ENCODE peak calls at places on chromosomes 5 and 9, in seven cellular contexts. N is fibroblast of pulmonary artery; R is T follicular helper cell; C is cardiac muscle cell; D is tibial artery; I is stimulated activated CD4-positive, alpha-beta T cell treated with anti-CD3 and anti-CD28 coated beads, Interleukin-15, amount 100 ng/mL, for 1 hour; E is H9. S is an unnamed sample.

GRCh38 chr5:36482812-36483211 is 123.6 kb upstream of the SLC1A3 start:
- DNase-seq in N (no peak), R (no peak), C (no peak), D (no peak), I (no peak), E (no peak), S (no peak)

GRCh38 chr9:4344946-4345345 is 45.1 kb upstream of the GLIS3 start:
- DNase-seq in N (no peak), R (no peak), C (no peak), D (no peak), I (no peak), E (no peak), S (no peak)

GRCh38 chr5:41368158-41368557 is 142.2 kb downstream of the PLCXD3 start:
- DNase-seq in N (peak; percentile 50), R (no peak), C (no peak), D (no peak), I (no peak), E (no peak), S (no peak)

GRCh38 chr5:56683281-56683680 is 132.1 kb upstream of the MAP3K1 start:
- DNase-seq in N (no peak), R (no peak), C (no peak), D (no peak), I (no peak), E (no peak), S (no peak)

GRCh38 chr9:100549048-100549447 is 28.8 kb upstream of the CAVIN4 start:
- DNase-seq in N (peak; percentile 18), R (no peak), C (no peak), D (no peak), I (no peak), E (no peak), S (no peak)

GRCh38 chr9:2241461-2241874 is 226.3 kb downstream of the SMARCA2 start:
- DNase-seq in N (peak; percentile 92), R (no peak), C (no peak), D (no peak), I (no peak), E (peak; percentile 92), S (no peak)

GRCh38 chr5:126430631-126431030 is 7.4 kb downstream of the GRAMD2B start:
- DNase-seq in N (no peak), R (no peak), C (no peak), D (no peak), I (no peak), E (no peak), S (no peak)

GRCh38 chr5:165334186-165334585 is 1828.8 kb downstream of the MAT2B start:
- DNase-seq in N (no peak), R (no peak), C (no peak), D (no peak), I (no peak), E (no peak), S (no peak)

GRCh38 chr5:119393746-119394145 is 37.9 kb downstream of the TNFAIP8 start:
- DNase-seq in N (peak; percentile 61), R (no peak), C (no peak), D (no peak), I (no peak), E (no peak), S (no peak)

GRCh38 chr9:116101516-116101915 is 52.1 kb upstream of the PAPPA start:
- DNase-seq in N (peak; percentile 92), R (no peak), C (no peak), D (no peak), I (no peak), E (no peak), S (no peak)

GRCh38 chr9:129321511-129322021 is 143.5 kb upstream of the IER5L start:
- DNase-seq in N (no peak), R (no peak), C (no peak), D (peak; percentile 21), I (no peak), E (peak; percentile 25), S (no peak)

GRCh38 chr9:37395663-37396062 is 26.8 kb upstream of the GRHPR start:
- DNase-seq in N (no peak), R (no peak), C (no peak), D (no peak), I (no peak), E (no peak), S (no peak)

GRCh38 chr9:109101810-109102209 is 17.9 kb downstream of the TMEM245 start:
- DNase-seq in N (peak; percentile 84), R (no peak), C (no peak), D (no peak), I (no peak), E (no peak), S (peak; percentile 27)

GRCh38 chr5:116550082-116550481 is 24.5 kb downstream of the SEMA6A start:
- DNase-seq in N (no peak), R (no peak), C (no peak), D (no peak), I (no peak), E (no peak), S (no peak)

GRCh38 chr9:85332487-85332886 is 409.3 kb downstream of the AGTPBP1 start:
- DNase-seq in N (no peak), R (no peak), C (peak; percentile 18), D (no peak), I (no peak), E (peak; percentile 75), S (peak; percentile 23)

GRCh38 chr9:22208846-22209585 is 199.9 kb upstream of the CDKN2B start:
- DNase-seq in N (no peak), R (no peak), C (no peak), D (no peak), I (no peak), E (no peak), S (no peak)

GRCh38 chr5:170408189-170408588 is 19.0 kb upstream of the KCNMB1 start:
- DNase-seq in N (no peak), R (no peak), C (no peak), D (no peak), I (no peak), E (peak; percentile 49), S (no peak)

GRCh38 chr9:133449760-133450159 is 10.0 kb upstream of the CACFD1 start:
- DNase-seq in N (no peak), R (no peak), C (no peak), D (no peak), I (no peak), E (no peak), S (peak; percentile 85)

GRCh38 chr5:136174021-136174659 is 18.8 kb downstream of the SMIM32 start:
- DNase-seq in N (peak; percentile 80), R (no peak), C (peak; percentile 34), D (no peak), I (no peak), E (no peak), S (no peak)

GRCh38 chr9:14654932-14655331 is 38.3 kb downstream of the ZDHHC21 start:
- DNase-seq in N (peak; percentile 34), R (no peak), C (no peak), D (no peak), I (no peak), E (no peak), S (no peak)

GRCh38 chr9:97632406-97632991 is 669 bp downstream of the TSTD2 start:
- DNase-seq in N (peak; percentile 83), R (peak; percentile 2), C (peak; percentile 82), D (peak; percentile 55), I (no peak), E (peak; percentile 67), S (peak; percentile 2)

GRCh38 chr5:135308245-135308644 is 90.8 kb downstream of the MACROH2A1 start:
- DNase-seq in N (peak; percentile 7), R (no peak), C (no peak), D (no peak), I (no peak), E (no peak), S (no peak)

GRCh38 chr5:134413046-134413445 is 1.4 kb upstream of the CDKN2AIPNL start:
- DNase-seq in N (no peak), R (no peak), C (no peak), D (no peak), I (no peak), E (no peak), S (no peak)

GRCh38 chr5:134127376-134127861 is 12.9 kb downstream of the TCF7 start:
- DNase-seq in N (peak; percentile 70), R (peak; percentile 62), C (no peak), D (no peak), I (no peak), E (no peak), S (no peak)

GRCh38 chr9:115596743-115597080 is 478.8 kb upstream of the TNC start:
- DNase-seq in N (no peak), R (no peak), C (no peak), D (no peak), I (no peak), E (no peak), S (no peak)

GRCh38 chr5:21739096-21739495 is 1114.0 kb downstream of the CDH12 start:
- DNase-seq in N (no peak), R (no peak), C (no peak), D (no peak), I (no peak), E (no peak), S (no peak)

GRCh38 chr9:116416421-116416820 is 262.8 kb downstream of the PAPPA start:
- DNase-seq in N (no peak), R (no peak), C (no peak), D (no peak), I (no peak), E (no peak), S (no peak)

GRCh38 chr5:164876793-164877192 is 1371.4 kb downstream of the MAT2B start:
- DNase-seq in N (no peak), R (no peak), C (no peak), D (no peak), I (no peak), E (no peak), S (no peak)

GRCh38 chr9:121399883-121400607 is 30.0 kb upstream of the STOM start:
- DNase-seq in N (peak; percentile 92), R (no peak), C (peak; percentile 75), D (no peak), I (no peak), E (no peak), S (peak; percentile 5)

GRCh38 chr5:156474251-156474650 is 147.3 kb downstream of the SGCD start:
- DNase-seq in N (peak; percentile 59), R (no peak), C (peak; percentile 62), D (peak; percentile 30), I (no peak), E (no peak), S (no peak)

GRCh38 chr9:75274781-75275180 is 186.5 kb downstream of the OSTF1 start:
- DNase-seq in N (no peak), R (no peak), C (no peak), D (no peak), I (no peak), E (no peak), S (no peak)

GRCh38 chr5:173016621-173017046 is 33.1 kb downstream of the ATP6V0E1 start:
- DNase-seq in N (peak; percentile 86), R (no peak), C (peak; percentile 64), D (peak; percentile 62), I (no peak), E (no peak), S (peak; percentile 43)

GRCh38 chr9:94441796-94442195 is 113.1 kb upstream of the PCAT7 start:
- DNase-seq in N (no peak), R (no peak), C (no peak), D (no peak), I (no peak), E (no peak), S (no peak)

GRCh38 chr5:68562308-68562707 is 346.8 kb downstream of the PIK3R1 start:
- DNase-seq in N (peak; percentile 97), R (no peak), C (peak; percentile 14), D (no peak), I (no peak), E (no peak), S (no peak)

GRCh38 chr5:137248476-137248970 is 250.6 kb downstream of the SPOCK1 start:
- DNase-seq in N (no peak), R (no peak), C (no peak), D (no peak), I (no peak), E (no peak), S (no peak)